ENCODE peak calls at places on chromosomes 1 and 21, in four cellular contexts. N, E, Q and C are unnamed samples. For H3K36me3, the result is how much of the 10 kb centered on the place peaks cover.

GRCh38 chr1:3680488-3681230 is 28.3 kb downstream of the TP73 start:
- DNase-seq in N (no peak), Q (no peak), E (no peak), C (no peak)

GRCh38 chr1:4115191-4115900 is 215.3 kb upstream of the C1orf174 start:
- DNase-seq in E (no peak), Q (no peak), N (no peak), C (no peak)

GRCh38 chr1:96206451-96206850 is 515.1 kb upstream of the PTBP2 start:
- DNase-seq in Q (no peak), N (no peak), E (no peak), C (no peak)

GRCh38 chr1:26961826-26962225 is 1.6 kb upstream of the KDF1 start:
- DNase-seq in E (no peak), Q (no peak), N (no peak), C (no peak)

GRCh38 chr1:185156321-185156853 is 366 bp downstream of the TRMT1L start:
- DNase-seq in N (no peak), E (peak), Q (no peak), C (no peak)

GRCh38 chr1:236516929-236517704 is 6.7 kb upstream of the LGALS8 start:
- DNase-seq in N (no peak), E (no peak), Q (no peak), C (no peak)

GRCh38 chr1:8082945-8083344 is 56.8 kb upstream of the ERRFI1 start:
- DNase-seq in E (no peak), N (no peak), Q (no peak), C (no peak)

GRCh38 chr1:157542676-157543075 is 9.6 kb downstream of the FCRL5 start:
- DNase-seq in E (no peak), Q (no peak), N (no peak), C (no peak)

GRCh38 chr1:41811978-41812852 is 106.5 kb downstream of the HIVEP3 start:
- DNase-seq in E (peak), Q (peak), N (no peak), C (peak)

GRCh38 chr1:232179896-232180760 is 449.8 kb downstream of the SIPA1L2 start:
- DNase-seq in E (no peak), Q (no peak), N (no peak), C (no peak)

GRCh38 chr1:209319057-209319432 is 264.5 kb upstream of the CAMK1G start:
- DNase-seq in Q (no peak), E (no peak), N (no peak), C (no peak)

GRCh38 chr21:21230672-21231071 is 232.5 kb downstream of the NCAM2 start:
- DNase-seq in E (no peak), N (no peak), Q (no peak), C (no peak)

GRCh38 chr1:9825101-9826074 is 1.6 kb upstream of the CLSTN1 start:
- DNase-seq in Q (peak), N (peak), E (peak), C (peak)

GRCh38 chr1:31505884-31506497 is 70.3 kb upstream of the TINAGL1 start:
- DNase-seq in E (no peak), N (peak), Q (no peak), C (no peak)

GRCh38 chr1:198199105-198199504 is 42.3 kb downstream of the NEK7 start:
- DNase-seq in Q (no peak), E (no peak), N (no peak), C (no peak)

GRCh38 chr1:78377356-78377928 is 113.3 kb upstream of the PTGFR start:
- DNase-seq in E (no peak), Q (no peak), N (no peak), C (no peak)

GRCh38 chr1:109783436-109783835 is 19.7 kb upstream of the EPS8L3 start:
- DNase-seq in E (no peak), Q (peak), N (no peak), C (no peak)

GRCh38 chr1:19373206-19374126 is 61.3 kb downstream of the SLC66A1 start:
- DNase-seq in N (no peak), Q (no peak), E (no peak), C (no peak)

GRCh38 chr1:165726169-165726568 is 27.8 kb upstream of the ALDH9A1 start:
- DNase-seq in Q (no peak), E (no peak), N (no peak), C (no peak)

GRCh38 chr1:161784963-161785362 is 18.8 kb downstream of the ATF6 start:
- DNase-seq in E (no peak), N (no peak), Q (no peak), C (no peak)

GRCh38 chr1:210916548-210916947 is 217.4 kb downstream of the KCNH1 start:
- DNase-seq in Q (no peak), N (no peak), E (no peak), C (no peak)

GRCh38 chr1:47725732-47726495 is 271.3 kb downstream of the TRABD2B start:
- DNase-seq in N (peak), Q (peak), E (peak), C (peak)

GRCh38 chr1:205512059-205513045 is 7.9 kb downstream of the CDK18 start:
- DNase-seq in Q (no peak), E (no peak), N (no peak), C (no peak)

GRCh38 chr1:11858968-11859871 is 475 bp upstream of the NPPB start:
- DNase-seq in Q (no peak), N (no peak), E (peak), C (no peak)

GRCh38 chr21:29217818-29218252 is 80.9 kb upstream of the BACH1 start:
- DNase-seq in N (no peak), E (no peak), Q (peak), C (no peak)

GRCh38 chr1:31764307-31765040 is at the start of gene ADGRB2:
- DNase-seq in N (no peak), Q (no peak), E (peak), C (no peak)

GRCh38 chr1:199774433-199775089 is 252.9 kb upstream of the NR5A2 start:
- DNase-seq in E (no peak), N (no peak), Q (no peak), C (no peak)

GRCh38 chr1:111140680-111140967 is 601 bp downstream of the CEPT1 start:
- DNase-seq in E (no peak), Q (no peak), N (no peak), C (no peak)

GRCh38 chr1:27427329-27427728 is 34.9 kb downstream of the GPR3 start:
- DNase-seq in E (no peak), Q (no peak), N (no peak), C (no peak)

GRCh38 chr21:15732290-15732995 is 2.7 kb downstream of the USP25 start:
- DNase-seq in N (peak), Q (no peak), E (no peak), C (no peak)

GRCh38 chr1:159775716-159776115 is 5.0 kb upstream of the DUSP23 start:
- DNase-seq in N (no peak), Q (no peak), E (no peak), C (no peak)

GRCh38 chr1:201785291-201785690 is 43.7 kb upstream of the IPO9 start:
- DNase-seq in N (no peak), Q (no peak), E (no peak), C (no peak)

GRCh38 chr21:32185726-32186125 is 93.1 kb downstream of the MIS18A start:
- DNase-seq in N (no peak), Q (no peak), E (no peak), C (no peak)

GRCh38 chr1:226274138-226274537 is 34.8 kb downstream of the LIN9 start:
- DNase-seq in E (no peak), Q (no peak), N (no peak), C (no peak)

GRCh38 chr1:167789501-167789900 is 67.7 kb downstream of the MPZL1 start:
- DNase-seq in E (no peak), N (no peak), Q (no peak), C (no peak)
- TF ChIP-seq ATF3 in E (no peak), N (no peak), Q (no peak), C (no peak)

DNA sequence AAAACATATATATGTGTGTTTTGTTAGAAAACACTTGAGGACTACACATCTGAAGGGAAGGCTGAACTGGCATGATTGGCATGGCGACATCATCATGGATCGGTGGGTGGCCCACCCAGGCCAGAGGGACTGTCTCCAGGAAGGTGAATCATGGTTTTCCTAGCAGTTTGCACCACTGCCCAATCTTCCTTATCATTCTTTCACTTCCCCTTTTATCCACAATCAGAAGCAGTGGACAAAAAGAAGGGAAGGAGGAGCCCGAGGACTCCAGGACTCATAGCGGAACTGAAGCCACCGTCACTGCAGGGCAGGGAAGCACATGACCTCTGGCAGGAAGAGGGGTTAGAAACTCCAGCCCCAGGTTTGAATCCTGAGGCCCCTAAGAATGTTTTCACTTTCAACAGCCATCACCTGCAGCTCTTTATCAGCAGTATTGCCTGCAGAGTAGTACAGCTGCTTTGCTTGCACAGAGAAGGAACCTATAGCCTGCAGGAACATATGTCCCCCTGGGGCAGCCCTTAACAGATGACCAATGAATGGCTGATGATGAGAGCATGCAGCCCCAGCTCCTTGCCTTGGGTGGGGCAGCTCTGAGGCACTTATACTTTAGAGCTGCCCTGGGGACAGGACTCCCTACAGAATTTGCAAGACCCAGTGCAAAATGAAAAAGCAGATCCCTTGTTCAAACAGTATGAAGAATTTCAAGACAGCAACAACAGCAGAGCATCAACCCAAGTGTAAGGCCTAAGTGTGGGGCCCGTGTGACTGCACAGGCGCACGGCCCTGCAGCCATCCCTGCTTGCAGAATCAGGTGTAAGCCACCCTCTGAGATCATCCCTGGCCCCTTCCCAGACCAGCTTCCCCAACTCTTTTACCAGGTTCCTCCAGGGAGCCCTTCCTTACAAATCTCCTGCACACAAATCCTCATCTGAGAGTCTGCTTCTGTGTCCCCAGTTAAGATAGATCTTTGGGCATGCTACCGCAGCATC is 241.8 kb upstream of the IRF2BP2 start:
- DNase-seq in N (no peak), E (no peak), Q (no peak), C (no peak)
- TF ChIP-seq EGR1 in N (no peak), E (no peak), Q (no peak), C (no peak)

GRCh38 chr1:35180776-35181374 is 12.1 kb downstream of the SFPQ start:
- DNase-seq in Q (no peak), N (no peak), E (no peak), C (no peak)
- H3K36me3 ChIP-seq in Q (half or more), N (half or more), E (half or more), C (half or more)

DNA sequence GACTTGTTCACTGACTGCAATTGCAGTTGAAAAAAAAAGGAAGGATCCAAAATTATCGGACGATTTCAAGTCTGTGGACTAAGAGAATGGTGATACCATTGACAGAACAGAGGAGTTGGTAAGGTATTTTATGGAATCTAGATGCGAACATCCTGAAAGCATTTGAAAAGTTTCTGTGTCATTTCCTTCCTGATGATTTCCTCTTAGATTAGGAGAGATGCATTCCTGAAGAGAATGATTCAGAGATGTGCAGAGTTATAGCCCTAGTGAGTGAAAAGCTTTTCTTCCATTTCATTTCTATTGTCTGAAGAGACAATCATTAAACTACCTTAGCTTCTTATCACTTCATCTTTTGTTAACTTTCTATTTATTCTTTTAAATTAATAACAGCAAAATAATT is 200.0 kb downstream of the KCNK2 start:
- DNase-seq in N (no peak), Q (no peak), E (no peak), C (no peak)
- TF ChIP-seq ATF3 in N (no peak), Q (no peak), E (no peak), C (no peak)

GRCh38 chr1:53736290-53736689 is 2.7 kb downstream of the GLIS1 start:
- DNase-seq in Q (no peak), E (no peak), N (no peak), C (no peak)

GRCh38 chr1:53737648-53738204 is 1.2 kb downstream of the GLIS1 start:
- DNase-seq in Q (no peak), N (no peak), E (no peak), C (peak)

GRCh38 chr1:53740621-53741105 is 1.7 kb upstream of the GLIS1 start:
- DNase-seq in Q (no peak), N (no peak), E (no peak), C (no peak)

GRCh38 chr1:53738205-53739108 is 507 bp downstream of the GLIS1 start:
- DNase-seq in N (no peak), E (no peak), Q (no peak), C (no peak)

DNA sequence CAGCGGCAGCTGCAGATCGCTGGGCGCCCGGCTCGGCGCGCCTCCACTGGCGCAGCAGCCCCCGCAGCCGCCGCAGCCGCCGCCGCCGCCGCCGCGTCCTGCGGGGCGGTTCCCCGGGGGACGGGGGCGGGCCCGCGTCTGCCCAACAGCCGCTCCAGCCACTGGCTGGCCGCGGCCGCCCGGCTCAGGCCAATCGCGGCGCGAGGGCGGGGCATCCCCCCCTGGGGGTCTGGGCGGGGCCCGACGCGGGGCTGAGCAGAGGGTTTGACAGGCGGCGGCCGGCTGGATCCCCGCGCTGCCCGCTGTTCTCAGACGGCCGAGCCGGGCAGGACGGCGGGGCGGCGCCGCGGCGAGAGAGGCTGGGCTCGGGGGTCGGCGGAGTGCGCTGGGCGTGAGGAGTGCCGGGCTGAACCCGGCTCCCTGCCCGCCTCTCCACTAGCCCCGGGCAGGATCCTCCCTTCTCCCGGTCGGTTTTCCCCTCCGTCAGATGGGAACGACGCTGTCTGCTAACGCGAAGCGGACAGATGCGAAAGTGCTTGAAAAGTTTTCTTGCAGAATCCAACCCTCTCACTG is at the start of gene GLIS1:
- DNase-seq in E (peak), N (no peak), Q (peak), C (peak)
- TF ChIP-seq EGR1 in E (no peak), N (no peak), Q (no peak), C (no peak)